ENCODE peak calls at places on chromosome 17, in five cellular contexts. E is cardiac muscle cell, B is RCC 7860, U is T-helper 1 cell, Z is EH. C is an unnamed sample.

GRCh38 chr17:48462946-48463345 is 32.9 kb upstream of the SKAP1 start:
- DNase-seq in E (no peak), B (no peak), U (no peak), Z (no peak), C (no peak)

GRCh38 chr17:8791910-8792270 is 7.3 kb downstream of the MFSD6L start:
- DNase-seq in E (peak; percentile 41), B (peak; percentile 31), U (no peak), Z (peak; percentile 82), C (no peak)

GRCh38 chr17:81712468-81713003 is 452 bp downstream of the SLC25A10 start:
- DNase-seq in E (peak; percentile 32), B (peak; percentile 9), U (no peak), Z (peak; percentile 44), C (peak; percentile 57)

GRCh38 chr17:64254755-64255154 is 8.3 kb downstream of the TEX2 start:
- DNase-seq in E (no peak), B (no peak), U (no peak), Z (no peak), C (no peak)

GRCh38 chr17:55332296-55333041 is 67.7 kb downstream of the HLF start:
- DNase-seq in E (no peak), B (no peak), U (no peak), Z (no peak), C (no peak)

GRCh38 chr17:42112552-42113176 is at the start of gene DHX58:
- DNase-seq in E (peak; percentile 88), B (peak; percentile 68), U (peak; percentile 73), Z (peak; percentile 92), C (peak; percentile 79)

GRCh38 chr17:19645608-19646250 is 2.8 kb upstream of the ALDH3A2 start:
- DNase-seq in E (peak; percentile 35), B (no peak), U (no peak), Z (peak; percentile 7), C (peak; percentile 22)

GRCh38 chr17:66429680-66430079 is 127.3 kb downstream of the PRKCA start:
- DNase-seq in E (no peak), B (no peak), U (no peak), Z (no peak), C (no peak)

GRCh38 chr17:1752425-1752941 is 9.4 kb upstream of the SERPINF1 start:
- DNase-seq in E (no peak), B (peak; percentile 5), U (no peak), Z (no peak), C (peak; percentile 46)

GRCh38 chr17:42284020-42284369 is 4.3 kb upstream of the STAT5A start:
- DNase-seq in E (no peak), B (no peak), U (no peak), Z (no peak), C (no peak)

GRCh38 chr17:2449486-2449885 is 48.6 kb upstream of the MNT start:
- DNase-seq in E (no peak), B (no peak), U (no peak), Z (peak; percentile 21), C (no peak)

GRCh38 chr17:64185101-64185500 is 55.2 kb upstream of the ERN1 start:
- DNase-seq in E (no peak), B (no peak), U (no peak), Z (no peak), C (no peak)

GRCh38 chr17:11980813-11981212 is 16.5 kb downstream of the ZNF18 start:
- DNase-seq in E (peak; percentile 6), B (no peak), U (no peak), Z (peak; percentile 16), C (peak; percentile 2)

GRCh38 chr17:12806630-12807029 is 17.3 kb downstream of the ARHGAP44 start:
- DNase-seq in E (no peak), B (no peak), U (no peak), Z (no peak), C (no peak)

GRCh38 chr17:40791808-40792436 is 7.8 kb downstream of the KRT28 start:
- DNase-seq in E (peak; percentile 62), B (peak; percentile 39), U (no peak), Z (peak; percentile 58), C (peak; percentile 39)

GRCh38 chr17:57633236-57633635 is 111.9 kb downstream of the CCDC182 start:
- DNase-seq in E (no peak), B (no peak), U (no peak), Z (no peak), C (no peak)

GRCh38 chr17:63675607-63676539 is 24.1 kb downstream of the LIMD2 start:
- DNase-seq in E (peak; percentile 95), B (peak; percentile 76), U (no peak), Z (peak; percentile 92), C (peak; percentile 24)

GRCh38 chr17:75506888-75507287 is 8.4 kb downstream of the CASKIN2 start:
- DNase-seq in E (no peak), B (no peak), U (no peak), Z (no peak), C (no peak)

GRCh38 chr17:12485361-12485911 is 180.3 kb upstream of the MYOCD start:
- DNase-seq in E (no peak), B (no peak), U (no peak), Z (peak; percentile 72), C (no peak)

GRCh38 chr17:82932146-82933005 is 92.6 kb upstream of the ZNF750 start:
- DNase-seq in E (peak; percentile 36), B (no peak), U (no peak), Z (peak; percentile 54), C (no peak)

GRCh38 chr17:78131172-78132085 is 858 bp downstream of the TMC8 start:
- DNase-seq in E (no peak), B (no peak), U (peak; percentile 31), Z (no peak), C (no peak)

GRCh38 chr17:78572277-78573205 is 4.7 kb downstream of the DNAH17 start:
- DNase-seq in E (no peak), B (no peak), U (no peak), Z (no peak), C (no peak)

GRCh38 chr17:80109713-80110446 is 8.5 kb downstream of the GAA start:
- DNase-seq in E (no peak), B (no peak), U (no peak), Z (no peak), C (no peak)

GRCh38 chr17:79747508-79748295 is 17.0 kb downstream of the ENPP7 start:
- DNase-seq in E (no peak), B (no peak), U (no peak), Z (no peak), C (no peak)

GRCh38 chr17:38713456-38713855 is 8.4 kb downstream of the MLLT6 start:
- DNase-seq in E (no peak), B (no peak), U (no peak), Z (no peak), C (no peak)

GRCh38 chr17:14745122-14745521 is 444.2 kb downstream of the HS3ST3B1 start:
- DNase-seq in E (peak; percentile 82), B (no peak), U (no peak), Z (peak; percentile 97), C (no peak)

GRCh38 chr17:72266099-72266852 is 145.5 kb downstream of the SOX9 start:
- DNase-seq in E (no peak), B (no peak), U (no peak), Z (no peak), C (no peak)

GRCh38 chr17:9917801-9918200 is 12.7 kb upstream of the RCVRN start:
- DNase-seq in E (no peak), B (no peak), U (no peak), Z (no peak), C (no peak)

GRCh38 chr17:75237100-75238014 is 24.0 kb downstream of the GGA3 start:
- DNase-seq in E (no peak), B (no peak), U (no peak), Z (no peak), C (peak; percentile 37)